ENCODE peak calls at places on chromosomes 3 and 15, in seven cellular contexts. One of them, this sample, is unnamed.

GRCh38 chr15:71325461-71325860 is 210.2 kb downstream of the THSD4 start:
- DNase-seq in heart left ventricle: no peak
- DNase-seq in sigmoid colon: no peak
- DNase-seq in A549: no peak
- DNase-seq in GM12891: no peak
- DNase-seq in spleen: no peak
- DNase-seq in IMR-90: peak
- DNase-seq in this sample: no peak

GRCh38 chr3:49476563-49476962 is 6.5 kb downstream of the DAG1 start:
- DNase-seq in heart left ventricle: no peak
- DNase-seq in sigmoid colon: no peak
- DNase-seq in A549: no peak
- DNase-seq in GM12891: no peak
- DNase-seq in spleen: no peak
- DNase-seq in IMR-90: no peak
- DNase-seq in this sample: no peak

GRCh38 chr15:98344591-98344990 is 303.7 kb upstream of the IGF1R start:
- DNase-seq in heart left ventricle: no peak
- DNase-seq in sigmoid colon: no peak
- DNase-seq in A549: no peak
- DNase-seq in GM12891: no peak
- DNase-seq in spleen: no peak
- DNase-seq in IMR-90: no peak
- DNase-seq in this sample: no peak

GRCh38 chr3:129855454-129856419 is 37.8 kb downstream of the TMCC1 start:
- DNase-seq in heart left ventricle: no peak
- DNase-seq in sigmoid colon: no peak
- DNase-seq in A549: peak
- DNase-seq in GM12891: no peak
- DNase-seq in spleen: no peak
- DNase-seq in IMR-90: peak
- DNase-seq in this sample: no peak

GRCh38 chr15:45634442-45635190 is at the start of gene SQOR:
- DNase-seq in heart left ventricle: peak
- DNase-seq in sigmoid colon: peak
- DNase-seq in A549: peak
- DNase-seq in GM12891: peak
- DNase-seq in spleen: peak
- DNase-seq in IMR-90: peak
- DNase-seq in this sample: peak

GRCh38 chr15:100703671-100704070 is 101.3 kb downstream of the ASB7 start:
- DNase-seq in heart left ventricle: no peak
- DNase-seq in sigmoid colon: no peak
- DNase-seq in A549: no peak
- DNase-seq in GM12891: no peak
- DNase-seq in spleen: peak
- DNase-seq in IMR-90: no peak
- DNase-seq in this sample: peak

GRCh38 chr15:76480267-76480666 is 143.7 kb downstream of the ISL2 start:
- DNase-seq in heart left ventricle: no peak
- DNase-seq in sigmoid colon: no peak
- DNase-seq in A549: no peak
- DNase-seq in GM12891: no peak
- DNase-seq in spleen: no peak
- DNase-seq in IMR-90: no peak
- DNase-seq in this sample: no peak

GRCh38 chr15:51726302-51727073 is 11.0 kb downstream of the LYSMD2 start:
- DNase-seq in heart left ventricle: peak
- DNase-seq in sigmoid colon: peak
- DNase-seq in A549: peak
- DNase-seq in GM12891: no peak
- DNase-seq in spleen: no peak
- DNase-seq in IMR-90: peak
- DNase-seq in this sample: no peak

GRCh38 chr3:52531636-52532516 is 1.8 kb downstream of the NT5DC2 start:
- DNase-seq in heart left ventricle: no peak
- DNase-seq in sigmoid colon: peak
- DNase-seq in A549: no peak
- DNase-seq in GM12891: no peak
- DNase-seq in spleen: peak
- DNase-seq in IMR-90: no peak
- DNase-seq in this sample: peak

GRCh38 chr3:129626744-129627349 is 20.4 kb upstream of the PLXND1 start:
- DNase-seq in heart left ventricle: peak
- DNase-seq in sigmoid colon: peak
- DNase-seq in A549: peak
- DNase-seq in GM12891: peak
- DNase-seq in spleen: peak
- DNase-seq in IMR-90: peak
- DNase-seq in this sample: peak

GRCh38 chr15:71337197-71337845 is 222.1 kb downstream of the THSD4 start:
- DNase-seq in heart left ventricle: no peak
- DNase-seq in sigmoid colon: no peak
- DNase-seq in A549: no peak
- DNase-seq in GM12891: no peak
- DNase-seq in spleen: no peak
- DNase-seq in IMR-90: no peak
- DNase-seq in this sample: peak

GRCh38 chr15:25176991-25177954 is 222.5 kb downstream of the SNRPN start:
- DNase-seq in heart left ventricle: peak
- DNase-seq in sigmoid colon: peak
- DNase-seq in A549: no peak
- DNase-seq in GM12891: peak
- DNase-seq in spleen: peak
- DNase-seq in IMR-90: no peak
- DNase-seq in this sample: peak

GRCh38 chr3:50651445-50651844 is 23.3 kb upstream of the DOCK3 start:
- DNase-seq in heart left ventricle: no peak
- DNase-seq in sigmoid colon: no peak
- DNase-seq in A549: no peak
- DNase-seq in GM12891: no peak
- DNase-seq in spleen: no peak
- DNase-seq in IMR-90: no peak
- DNase-seq in this sample: no peak

GRCh38 chr3:65200312-65200711 is 512.5 kb upstream of the ADAMTS9 start:
- DNase-seq in heart left ventricle: no peak
- DNase-seq in sigmoid colon: no peak
- DNase-seq in A549: no peak
- DNase-seq in GM12891: no peak
- DNase-seq in spleen: no peak
- DNase-seq in IMR-90: no peak
- DNase-seq in this sample: no peak

GRCh38 chr15:58269455-58270414 is 131.6 kb downstream of the AQP9 start:
- DNase-seq in heart left ventricle: no peak
- DNase-seq in sigmoid colon: no peak
- DNase-seq in A549: peak
- DNase-seq in GM12891: no peak
- DNase-seq in spleen: no peak
- DNase-seq in IMR-90: peak
- DNase-seq in this sample: no peak

GRCh38 chr3:132543016-132543739 is 53.9 kb upstream of the ACKR4 start:
- DNase-seq in heart left ventricle: no peak
- DNase-seq in sigmoid colon: no peak
- DNase-seq in A549: peak
- DNase-seq in GM12891: no peak
- DNase-seq in spleen: no peak
- DNase-seq in IMR-90: peak
- DNase-seq in this sample: no peak

GRCh38 chr3:4746241-4746958 is 232.8 kb upstream of the BHLHE40 start:
- DNase-seq in heart left ventricle: peak
- DNase-seq in sigmoid colon: no peak
- DNase-seq in A549: peak
- DNase-seq in GM12891: no peak
- DNase-seq in spleen: no peak
- DNase-seq in IMR-90: peak
- DNase-seq in this sample: no peak

GRCh38 chr3:175777495-175777894 is 918.4 kb downstream of the NAALADL2 start:
- DNase-seq in heart left ventricle: no peak
- DNase-seq in sigmoid colon: no peak
- DNase-seq in A549: no peak
- DNase-seq in GM12891: no peak
- DNase-seq in spleen: no peak
- DNase-seq in IMR-90: peak
- DNase-seq in this sample: no peak

GRCh38 chr3:138331143-138331894 is 1.7 kb upstream of the NME9 start:
- DNase-seq in heart left ventricle: no peak
- DNase-seq in sigmoid colon: no peak
- DNase-seq in A549: peak
- DNase-seq in GM12891: no peak
- DNase-seq in spleen: no peak
- DNase-seq in IMR-90: peak
- DNase-seq in this sample: no peak

GRCh38 chr3:154095832-154096421 is 25.3 kb upstream of the ARHGEF26 start:
- DNase-seq in heart left ventricle: no peak
- DNase-seq in sigmoid colon: no peak
- DNase-seq in A549: peak
- DNase-seq in GM12891: no peak
- DNase-seq in spleen: no peak
- DNase-seq in IMR-90: peak
- DNase-seq in this sample: no peak

GRCh38 chr3:146382386-146382785 is 87.0 kb downstream of the PLSCR2 start:
- DNase-seq in heart left ventricle: no peak
- DNase-seq in sigmoid colon: no peak
- DNase-seq in A549: peak
- DNase-seq in GM12891: no peak
- DNase-seq in spleen: no peak
- DNase-seq in IMR-90: peak
- DNase-seq in this sample: no peak

GRCh38 chr3:122926322-122926721 is 101.2 kb downstream of the SEMA5B start:
- DNase-seq in heart left ventricle: no peak
- DNase-seq in sigmoid colon: peak
- DNase-seq in A549: no peak
- DNase-seq in GM12891: no peak
- DNase-seq in spleen: peak
- DNase-seq in IMR-90: no peak
- DNase-seq in this sample: no peak

GRCh38 chr3:104952587-104952986 is 414.1 kb upstream of the ALCAM start:
- DNase-seq in heart left ventricle: no peak
- DNase-seq in sigmoid colon: no peak
- DNase-seq in A549: peak
- DNase-seq in GM12891: no peak
- DNase-seq in spleen: no peak
- DNase-seq in IMR-90: peak
- DNase-seq in this sample: no peak

DNA sequence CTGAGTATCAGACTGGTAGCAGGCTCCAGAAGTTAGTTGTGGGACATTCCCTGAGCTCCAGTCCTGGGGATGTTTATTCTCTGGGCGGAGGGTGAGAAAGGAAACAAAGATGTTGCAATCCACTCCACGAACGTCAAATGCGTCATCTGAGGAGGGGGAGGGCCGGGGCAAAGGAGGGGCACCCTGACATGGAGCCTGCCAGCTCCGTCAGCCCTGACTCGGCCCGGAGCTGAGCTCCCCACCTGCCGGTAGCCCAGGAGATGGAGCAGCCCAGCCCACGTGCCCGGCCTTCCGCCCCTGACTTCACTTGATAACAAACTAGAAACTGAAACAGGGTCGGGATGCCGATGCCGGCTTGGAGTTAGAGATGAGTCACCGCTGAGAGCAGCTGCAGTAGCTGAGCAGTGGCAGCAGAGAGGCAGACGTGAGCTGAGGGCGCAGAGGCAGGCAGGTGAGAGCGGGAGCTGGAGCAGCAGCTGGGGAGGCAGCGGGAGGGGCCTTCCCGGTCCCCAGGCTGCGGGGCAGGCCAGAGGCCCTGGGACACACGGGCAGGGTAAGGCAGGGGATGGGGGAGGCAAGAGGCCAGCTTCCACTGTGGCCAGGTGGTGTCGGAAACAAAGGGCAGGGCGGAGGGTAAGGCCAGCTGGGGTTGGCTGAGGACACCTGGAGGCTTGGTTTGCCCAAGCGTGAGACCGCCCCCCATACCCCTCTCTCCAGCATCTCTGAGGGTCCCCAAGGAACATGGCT is at the start of gene ISG20:
- DNase-seq in heart left ventricle: peak
- DNase-seq in sigmoid colon: peak
- DNase-seq in A549: peak
- DNase-seq in GM12891: peak
- DNase-seq in spleen: peak
- DNase-seq in IMR-90: peak
- DNase-seq in this sample: peak
- TF ChIP-seq POLR2A in heart left ventricle: no peak
- TF ChIP-seq POLR2A in sigmoid colon: peak
- TF ChIP-seq POLR2A in A549: no peak
- TF ChIP-seq POLR2A in GM12891: peak
- TF ChIP-seq POLR2A in spleen: peak
- TF ChIP-seq POLR2A in IMR-90: peak
- TF ChIP-seq POLR2A in this sample: peak

DNA sequence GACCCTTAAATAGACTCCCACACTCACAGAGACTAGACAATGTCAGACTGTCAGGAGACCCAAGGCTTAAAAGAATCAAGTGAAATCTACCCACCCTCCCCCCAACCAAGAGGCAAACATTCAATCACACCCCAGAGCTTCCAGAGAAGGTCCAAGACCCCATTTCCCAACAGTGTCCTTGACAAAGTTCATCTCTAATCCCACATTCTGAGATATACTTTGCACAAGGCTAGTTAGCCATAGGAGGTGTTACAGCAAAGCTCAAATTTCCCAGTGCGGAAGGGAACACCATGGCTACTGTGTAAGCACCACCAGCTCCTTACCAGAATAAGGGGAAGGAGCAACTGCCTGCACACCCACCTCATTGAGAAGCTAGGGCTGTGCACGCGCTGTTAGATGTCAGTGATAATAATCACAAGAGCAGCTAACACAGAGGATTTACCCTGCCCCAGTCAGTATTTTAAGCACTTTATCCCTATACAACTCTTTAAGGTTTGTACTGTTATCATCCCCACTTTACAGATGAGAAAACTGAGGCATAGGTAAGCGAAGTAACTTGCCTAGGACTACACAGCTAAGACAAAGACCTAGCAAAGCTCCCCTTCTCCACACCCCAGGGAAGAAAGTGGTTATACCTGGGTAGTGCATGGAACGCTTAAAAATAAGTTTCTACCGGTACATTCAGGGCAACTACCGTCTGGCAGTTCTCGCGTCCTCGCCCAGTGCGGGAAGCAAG is 17.3 kb downstream of the SPATA12 start:
- DNase-seq in heart left ventricle: no peak
- DNase-seq in sigmoid colon: no peak
- DNase-seq in A549: no peak
- DNase-seq in GM12891: no peak
- DNase-seq in spleen: no peak
- DNase-seq in IMR-90: no peak
- DNase-seq in this sample: no peak
- TF ChIP-seq POLR2A in heart left ventricle: no peak
- TF ChIP-seq POLR2A in sigmoid colon: no peak
- TF ChIP-seq POLR2A in A549: no peak
- TF ChIP-seq POLR2A in GM12891: no peak
- TF ChIP-seq POLR2A in spleen: no peak
- TF ChIP-seq POLR2A in IMR-90: no peak
- TF ChIP-seq POLR2A in this sample: no peak

GRCh38 chr3:25292604-25293003 is 135.5 kb upstream of the RARB start:
- DNase-seq in heart left ventricle: no peak
- DNase-seq in sigmoid colon: no peak
- DNase-seq in A549: no peak
- DNase-seq in GM12891: no peak
- DNase-seq in spleen: no peak
- DNase-seq in IMR-90: no peak
- DNase-seq in this sample: no peak
- TF ChIP-seq POLR2A in heart left ventricle: no peak
- TF ChIP-seq POLR2A in sigmoid colon: no peak
- TF ChIP-seq POLR2A in A549: no peak
- TF ChIP-seq POLR2A in GM12891: no peak
- TF ChIP-seq POLR2A in spleen: no peak
- TF ChIP-seq POLR2A in IMR-90: no peak
- TF ChIP-seq POLR2A in this sample: no peak

GRCh38 chr15:83066761-83067637 is at the start of gene BTBD1:
- DNase-seq in heart left ventricle: peak
- DNase-seq in sigmoid colon: peak
- DNase-seq in A549: peak
- DNase-seq in GM12891: peak
- DNase-seq in spleen: peak
- DNase-seq in IMR-90: peak
- DNase-seq in this sample: peak
- TF ChIP-seq POLR2A in heart left ventricle: peak
- TF ChIP-seq POLR2A in sigmoid colon: peak
- TF ChIP-seq POLR2A in A549: peak
- TF ChIP-seq POLR2A in GM12891: peak
- TF ChIP-seq POLR2A in spleen: peak
- TF ChIP-seq POLR2A in IMR-90: peak
- TF ChIP-seq POLR2A in this sample: no peak